ENCODE peak calls at places on chromosome X, in four cellular contexts. S is HepG2, V is K562, D is SK-N-SH. P is an unnamed sample.

GRCh38 chrX:84156831-84157230 is 31.2 kb downstream of the RPS6KA6 start:
- DNase-seq in S (no peak), V (no peak), D (no peak), P (no peak)

GRCh38 chrX:40544343-40545250 is 36.2 kb upstream of the ATP6AP2 start:
- DNase-seq in S (peak; percentile 16), V (peak; percentile 86), D (peak; percentile 50), P (no peak)

GRCh38 chrX:110318664-110318968 is 731 bp upstream of the AMMECR1 start:
- DNase-seq in S (no peak), V (no peak), D (no peak), P (no peak)

GRCh38 chrX:37348237-37349130 is 680 bp upstream of the PRRG1 start:
- DNase-seq in S (no peak), V (no peak), D (no peak), P (no peak)

GRCh38 chrX:40168183-40169015 is 70.6 kb upstream of the BCOR start:
- DNase-seq in S (no peak), V (peak; percentile 22), D (no peak), P (no peak)

GRCh38 chrX:826026-826425 is 195.4 kb downstream of the SHOX start:
- DNase-seq in S (no peak), V (no peak), D (no peak), P (no peak)

GRCh38 chrX:69032601-69033000 is 132.7 kb downstream of the PJA1 start:
- DNase-seq in S (no peak), V (no peak), D (no peak), P (no peak)

GRCh38 chrX:40644821-40645358 is 2.5 kb downstream of the CXorf38 start:
- DNase-seq in S (peak; percentile 5), V (peak; percentile 50), D (peak; percentile 27), P (no peak)

GRCh38 chrX:38798956-38799355 is 2.3 kb upstream of the MID1IP1 start:
- DNase-seq in S (no peak), V (no peak), D (no peak), P (no peak)

GRCh38 chrX:51697397-51697796 is 12.9 kb upstream of the CENPVL1 start:
- DNase-seq in S (no peak), V (no peak), D (no peak), P (no peak)

GRCh38 chrX:56726609-56727008 is 2.4 kb upstream of the NBDY start:
- DNase-seq in S (peak; percentile 41), V (peak; percentile 21), D (peak; percentile 19), P (no peak)

GRCh38 chrX:112662559-112663427 is 16.9 kb downstream of the LHFPL1 start:
- DNase-seq in S (no peak), V (no peak), D (no peak), P (no peak)

GRCh38 chrX:70453024-70453618 is 8.5 kb downstream of the DLG3 start:
- DNase-seq in S (no peak), V (no peak), D (no peak), P (no peak)

GRCh38 chrX:19569930-19570329 is 54.6 kb upstream of the MAP3K15 start:
- DNase-seq in S (no peak), V (no peak), D (no peak), P (no peak)

GRCh38 chrX:34809096-34809495 is 133.5 kb upstream of the FAM47B start:
- DNase-seq in S (no peak), V (no peak), D (no peak), P (no peak)

GRCh38 chrX:680062-680461 is 49.5 kb downstream of the SHOX start:
- DNase-seq in S (no peak), V (no peak), D (no peak), P (no peak)

GRCh38 chrX:111100191-111100590 is 4.2 kb downstream of the PAK3 start:
- DNase-seq in S (peak; percentile 8), V (peak; percentile 62), D (peak; percentile 69), P (peak; percentile 26)

GRCh38 chrX:79268788-79269187 is 98.3 kb downstream of the ITM2A start:
- DNase-seq in S (no peak), V (no peak), D (no peak), P (no peak)

GRCh38 chrX:79266702-79267101 is 100.4 kb downstream of the ITM2A start:
- DNase-seq in S (no peak), V (no peak), D (no peak), P (no peak)

DNA sequence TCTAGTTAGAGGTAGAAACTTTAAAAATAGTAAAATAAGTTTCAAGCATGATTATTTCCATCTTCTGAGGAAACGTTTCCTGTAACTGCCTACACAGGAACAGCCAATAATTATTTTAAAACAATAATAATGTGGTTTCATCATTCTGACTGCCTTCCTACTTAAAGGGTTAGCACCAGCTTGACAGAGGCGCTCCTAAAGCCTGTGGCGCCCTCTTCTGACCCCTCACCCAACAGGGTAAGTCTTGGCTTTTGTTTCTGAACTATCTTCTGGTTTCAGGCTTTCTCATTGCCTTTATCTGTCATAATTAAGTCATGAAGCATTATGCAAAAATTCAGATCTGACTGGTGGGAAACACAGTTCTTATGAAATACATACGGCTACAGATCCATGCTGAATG is 96.7 kb downstream of the ITM2A start:
- DNase-seq in S (no peak), V (peak; percentile 2), D (no peak), P (peak; percentile 45)
- TF ChIP-seq FOXJ3 in S (no peak), V (no peak), D (no peak), P (no peak)

GRCh38 chrX:149829751-149830191 is 48.0 kb downstream of the MAGEA9 start:
- DNase-seq in S (no peak), V (no peak), D (no peak), P (no peak)
- TF ChIP-seq FOXJ3 in S (no peak), V (no peak), D (no peak), P (no peak)

GRCh38 chrX:153704021-153704526 is 16.3 kb downstream of the SLC6A8 start:
- DNase-seq in S (no peak), V (no peak), D (no peak), P (no peak)

GRCh38 chrX:153702350-153703035 is 14.8 kb downstream of the SLC6A8 start:
- DNase-seq in S (no peak), V (no peak), D (no peak), P (no peak)

GRCh38 chrX:153701706-153702105 is 14.0 kb downstream of the SLC6A8 start:
- DNase-seq in S (no peak), V (no peak), D (no peak), P (no peak)

GRCh38 chrX:153700967-153701366 is 13.2 kb downstream of the SLC6A8 start:
- DNase-seq in S (no peak), V (no peak), D (no peak), P (no peak)

GRCh38 chrX:153703036-153703370 is 15.3 kb downstream of the SLC6A8 start:
- DNase-seq in S (no peak), V (no peak), D (no peak), P (no peak)
- TF ChIP-seq FOXJ3 in S (no peak), V (no peak), D (no peak), P (no peak)

DNA sequence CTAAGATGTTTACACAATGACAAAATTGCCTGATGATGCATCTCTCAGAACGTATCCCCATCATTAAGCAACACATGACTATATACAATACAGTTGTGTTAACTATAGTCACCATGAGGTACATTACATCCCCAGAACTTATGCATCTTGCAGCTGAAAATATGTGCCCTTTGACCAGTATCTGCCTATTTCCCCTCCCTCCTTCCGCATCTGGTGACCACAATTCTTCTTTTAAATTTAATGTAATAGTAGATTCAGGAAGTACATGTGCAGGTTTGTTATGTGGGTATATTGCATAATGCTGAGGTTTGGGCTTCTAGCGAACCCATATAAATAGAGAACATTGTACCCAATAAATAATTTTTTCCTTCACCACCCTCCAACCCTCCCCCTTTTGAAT is 239.7 kb upstream of the IL1RAPL1 start:
- DNase-seq in S (no peak), V (no peak), D (no peak), P (no peak)
- TF ChIP-seq FOXJ3 in S (no peak), V (no peak), D (no peak), P (no peak)

GRCh38 chrX:17581650-17582049 is 155.6 kb upstream of the SCML1 start:
- DNase-seq in S (no peak), V (no peak), D (no peak), P (no peak)

GRCh38 chrX:17584248-17584681 is 153.0 kb upstream of the SCML1 start:
- DNase-seq in S (no peak), V (no peak), D (no peak), P (no peak)

GRCh38 chrX:17579021-17579420 is 158.3 kb upstream of the SCML1 start:
- DNase-seq in S (no peak), V (no peak), D (no peak), P (no peak)

GRCh38 chrX:17585006-17585405 is 152.3 kb upstream of the SCML1 start:
- DNase-seq in S (no peak), V (no peak), D (no peak), P (no peak)

GRCh38 chrX:17580529-17581155 is 156.7 kb upstream of the SCML1 start:
- DNase-seq in S (no peak), V (no peak), D (no peak), P (no peak)
- TF ChIP-seq FOXJ3 in S (no peak), V (no peak), D (no peak), P (no peak)

DNA sequence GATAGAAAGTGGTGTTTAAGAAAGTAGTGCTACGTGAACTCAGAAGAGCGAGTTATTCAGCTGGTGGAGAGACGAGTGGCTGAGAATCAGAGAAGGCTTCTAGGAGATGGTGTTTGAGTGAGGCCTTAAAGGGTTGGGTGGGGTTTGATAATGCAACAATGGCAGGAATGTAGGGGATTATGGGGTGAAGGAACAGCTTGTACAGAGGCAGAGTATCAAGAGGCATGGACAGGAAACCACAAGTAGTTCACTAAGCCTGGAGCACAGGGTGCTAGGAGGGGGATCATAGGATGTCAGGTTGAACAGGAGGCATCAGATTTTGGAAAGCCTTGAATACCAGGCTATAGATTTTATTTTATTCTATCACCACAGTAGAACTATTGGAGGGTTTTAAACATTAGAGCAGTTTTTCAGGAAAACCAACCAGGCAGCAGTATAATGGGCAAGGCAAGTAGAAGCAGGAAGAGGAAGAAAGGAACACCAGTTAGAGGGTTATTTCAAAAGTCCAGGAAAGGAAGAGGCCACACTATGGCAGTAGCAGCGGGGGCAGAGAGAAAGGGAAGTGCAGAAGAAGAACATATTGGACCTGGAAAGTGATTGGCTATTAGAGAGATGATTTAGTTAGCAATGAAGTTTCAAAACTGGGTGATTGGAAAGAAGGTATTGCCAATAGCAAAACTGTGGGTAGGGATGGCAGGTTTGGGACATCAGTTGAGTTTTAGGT is 99.2 kb downstream of the DOCK11 start:
- DNase-seq in S (no peak), V (no peak), D (no peak), P (no peak)
- TF ChIP-seq FOXJ3 in S (no peak), V (no peak), D (no peak), P (no peak)

DNA sequence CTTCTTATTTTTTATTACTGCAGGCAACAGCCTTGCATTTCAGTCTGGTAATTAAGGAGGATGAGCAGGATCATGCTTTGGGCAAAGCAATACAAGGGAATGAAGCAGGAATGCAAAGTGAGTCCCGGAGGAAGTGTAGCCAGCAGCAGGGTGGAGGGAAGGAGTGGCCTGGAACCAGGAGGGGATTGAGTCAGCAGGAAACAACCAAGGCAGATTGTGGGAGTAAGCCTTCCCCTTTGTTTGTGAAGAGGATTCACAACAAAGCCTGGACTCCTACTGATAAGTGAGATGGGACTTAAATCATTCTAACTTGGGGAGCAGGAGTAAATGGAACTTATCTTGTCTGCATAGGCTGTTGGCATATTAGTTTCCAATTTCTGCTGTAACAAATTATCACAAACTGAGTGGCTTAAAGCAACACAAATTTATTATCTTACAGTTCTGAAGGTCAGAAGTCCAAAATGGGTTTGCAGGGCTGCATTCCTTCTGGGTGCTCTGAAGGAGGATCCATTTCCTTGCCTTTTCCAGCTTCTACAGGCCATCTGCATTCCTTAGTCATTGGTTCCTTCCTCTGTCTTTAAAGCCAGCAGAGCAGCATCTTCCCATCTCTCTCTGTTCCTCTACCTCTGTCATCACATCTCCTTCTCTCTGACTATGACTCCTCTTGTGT is 93.2 kb upstream of the AP1S2 start:
- DNase-seq in S (no peak), V (peak; percentile 34), D (no peak), P (peak; percentile 24)
- TF ChIP-seq FOXJ3 in S (no peak), V (no peak), D (no peak), P (no peak)